ENCODE peak calls at places on chromosomes 3 and 15, in four cellular contexts. S, F, I and E are unnamed samples. For H3K4me1, the result is how much of the 10 kb centered on the place peaks cover.

GRCh38 chr3:124258057-124258500 is 266.2 kb upstream of the ROPN1 start:
- DNase-seq in S (no peak), F (no peak), I (no peak), E (no peak)

GRCh38 chr3:97579365-97579764 is 185.2 kb upstream of the ARL6 start:
- DNase-seq in S (no peak), F (no peak), I (no peak), E (no peak)

GRCh38 chr15:72197045-72197459 is 535 bp downstream of the GRAMD2A start:
- DNase-seq in S (no peak), F (no peak), I (no peak), E (no peak)

GRCh38 chr3:171654809-171655208 is 155.5 kb downstream of the PLD1 start:
- DNase-seq in S (no peak), F (no peak), I (no peak), E (no peak)

GRCh38 chr15:49847937-49848823 is 227.3 kb downstream of the DTWD1 start:
- DNase-seq in S (peak), F (no peak), I (no peak), E (no peak)

GRCh38 chr15:92797168-92798052 is 102.7 kb upstream of the CHD2 start:
- DNase-seq in S (no peak), F (no peak), I (no peak), E (no peak)

GRCh38 chr3:90092994-90093393 is 985.6 kb downstream of the EPHA3 start:
- DNase-seq in S (no peak), F (no peak), I (no peak), E (no peak)

GRCh38 chr3:107143206-107143605 is 234.0 kb upstream of the CCDC54 start:
- DNase-seq in S (no peak), F (no peak), I (no peak), E (no peak)

GRCh38 chr15:88179562-88179961 is 77.0 kb downstream of the NTRK3 start:
- DNase-seq in S (no peak), F (no peak), I (no peak), E (no peak)

GRCh38 chr3:109375975-109376374 is 38.6 kb upstream of the DPPA4 start:
- DNase-seq in S (no peak), F (no peak), I (no peak), E (no peak)

GRCh38 chr3:141066593-141066860 is 15.4 kb downstream of the SPSB4 start:
- DNase-seq in S (no peak), F (no peak), I (no peak), E (no peak)

GRCh38 chr3:50218448-50218847 is 13.4 kb downstream of the SLC38A3 start:
- DNase-seq in S (no peak), F (no peak), I (no peak), E (no peak)

GRCh38 chr3:56990295-56991015 is 70.0 kb upstream of the SPATA12 start:
- DNase-seq in S (no peak), F (no peak), I (no peak), E (no peak)

GRCh38 chr15:77457619-77458265 is 37.1 kb downstream of the HMG20A start:
- DNase-seq in S (no peak), F (no peak), I (no peak), E (no peak)

GRCh38 chr3:138890555-138891187 is 55.9 kb upstream of the PIK3CB start:
- DNase-seq in S (no peak), F (no peak), I (no peak), E (no peak)

GRCh38 chr15:97678677-97679076 is 281.8 kb upstream of the ARRDC4 start:
- DNase-seq in S (no peak), F (no peak), I (no peak), E (no peak)

GRCh38 chr3:101625879-101626278 is 51.1 kb downstream of the ZBTB11 start:
- DNase-seq in S (no peak), F (no peak), I (no peak), E (no peak)

GRCh38 chr3:152379415-152380042 is 110.8 kb downstream of the MBNL1 start:
- DNase-seq in S (no peak), F (no peak), I (no peak), E (no peak)

GRCh38 chr3:186882125-186882524 is 39.6 kb downstream of the ADIPOQ start:
- DNase-seq in S (no peak), F (no peak), I (no peak), E (no peak)

GRCh38 chr15:70308011-70308761 is 210.5 kb upstream of the TLE3 start:
- DNase-seq in S (no peak), F (no peak), I (no peak), E (no peak)

GRCh38 chr3:139797724-139798343 is 120.1 kb upstream of the NMNAT3 start:
- DNase-seq in S (no peak), F (no peak), I (no peak), E (peak)

GRCh38 chr3:94615275-94616065 is 552.6 kb downstream of the NSUN3 start:
- DNase-seq in S (no peak), F (no peak), I (no peak), E (no peak)

GRCh38 chr3:48047841-48048456 is 31.7 kb upstream of the MAP4 start:
- DNase-seq in S (no peak), F (no peak), I (no peak), E (no peak)

GRCh38 chr15:51321316-51321715 is 17.1 kb downstream of the CYP19A1 start:
- DNase-seq in S (no peak), F (no peak), I (no peak), E (no peak)

GRCh38 chr3:124034016-124034808 is 42.3 kb upstream of the ROPN1 start:
- DNase-seq in S (no peak), F (peak), I (no peak), E (no peak)

GRCh38 chr3:116067275-116067674 is 378.0 kb downstream of the LSAMP start:
- DNase-seq in S (no peak), F (no peak), I (no peak), E (no peak)

GRCh38 chr3:183587337-183587736 is 31.8 kb upstream of the KLHL6 start:
- DNase-seq in S (no peak), F (no peak), I (no peak), E (no peak)

GRCh38 chr15:62035256-62035908 is 24.9 kb downstream of the VPS13C start:
- DNase-seq in S (no peak), F (no peak), I (no peak), E (no peak)

GRCh38 chr3:128240232-128240631 is 87.0 kb downstream of the EEFSEC start:
- DNase-seq in S (no peak), F (no peak), I (no peak), E (no peak)

GRCh38 chr3:151561878-151562277 is 101.0 kb upstream of the IGSF10 start:
- DNase-seq in S (no peak), F (no peak), I (no peak), E (no peak)

GRCh38 chr3:143644370-143645089 is 203.7 kb downstream of the SLC9A9 start:
- DNase-seq in S (peak), F (no peak), I (peak), E (peak)

GRCh38 chr3:43852066-43852465 is 161.3 kb downstream of the ABHD5 start:
- DNase-seq in S (no peak), F (no peak), I (no peak), E (no peak)

GRCh38 chr3:37905346-37905745 is 43.7 kb downstream of the CTDSPL start:
- DNase-seq in S (no peak), F (no peak), I (no peak), E (no peak)

GRCh38 chr15:80325206-80325605 is 73.2 kb upstream of the CTXND1 start:
- DNase-seq in S (no peak), F (no peak), I (no peak), E (no peak)

GRCh38 chr3:79651536-79652065 is 116.2 kb downstream of the ROBO1 start:
- DNase-seq in S (no peak), F (no peak), I (no peak), E (no peak)

DNA sequence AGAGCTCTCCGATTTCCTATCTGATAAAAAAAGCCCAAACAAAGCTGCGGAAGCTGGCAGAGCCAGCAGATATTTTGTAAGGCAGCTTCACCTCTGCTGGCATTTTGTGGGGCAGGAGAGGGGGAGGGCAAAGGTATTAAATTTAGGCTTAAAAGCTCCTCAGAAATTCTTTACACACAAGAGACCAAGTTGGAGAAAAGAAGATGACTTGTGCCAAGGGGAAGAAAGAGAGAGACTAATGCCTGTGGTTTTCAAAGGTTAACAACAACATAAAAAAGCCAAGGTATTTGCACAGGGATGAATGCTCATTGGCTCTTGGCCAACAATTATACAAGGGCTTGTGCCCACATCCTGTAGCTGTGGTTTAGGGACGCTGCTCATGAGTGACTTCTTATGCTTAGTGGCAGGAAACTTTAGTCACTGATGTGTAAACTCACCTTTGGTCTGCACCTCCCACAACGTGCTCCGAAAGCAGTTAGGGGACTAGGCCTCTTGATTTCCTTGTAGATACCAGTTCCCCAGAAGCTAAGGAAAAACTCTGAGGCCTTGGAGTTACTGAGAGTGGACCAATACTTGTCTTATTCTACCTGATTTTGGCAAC is 152.9 kb downstream of the TPRG1 start:
- DNase-seq in S (peak), F (no peak), I (peak), E (no peak)
- H3K4me1 ChIP-seq in S (under half), F (under half), I (under half), E (under half)

DNA sequence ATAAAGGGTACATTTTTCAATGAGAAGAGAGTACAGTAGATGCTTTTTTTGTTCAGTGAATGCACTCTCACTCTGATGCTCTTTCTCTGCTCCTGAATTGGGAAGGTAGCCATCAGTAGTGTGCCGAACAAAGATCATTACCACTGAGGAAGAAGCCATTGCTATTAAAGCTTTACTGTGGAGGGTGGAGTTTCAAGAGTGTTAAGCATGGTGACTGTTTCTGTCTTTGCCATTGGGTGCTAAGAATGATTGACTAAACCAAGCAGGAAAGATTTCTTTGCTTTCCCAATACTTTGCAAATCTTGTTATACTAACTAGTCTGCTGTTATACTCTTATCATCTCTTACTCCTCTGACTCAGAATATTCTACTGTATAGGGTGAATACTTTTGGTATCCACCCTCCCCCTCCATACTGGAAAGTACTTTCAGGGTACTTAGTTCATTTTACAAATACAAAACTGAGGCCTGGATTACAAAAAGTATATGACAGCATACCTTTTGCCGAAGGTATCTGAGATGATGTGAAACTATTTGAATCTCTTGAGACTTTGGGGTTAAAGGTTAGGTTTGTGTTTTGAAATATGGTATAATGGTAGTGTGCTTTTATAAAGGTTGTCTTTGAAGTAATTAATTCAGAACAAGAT is 1.7 kb downstream of the RAB11A start:
- DNase-seq in S (no peak), F (no peak), I (no peak), E (no peak)
- H3K27ac ChIP-seq in S (peak), F (no peak), I (peak), E (no peak)

DNA sequence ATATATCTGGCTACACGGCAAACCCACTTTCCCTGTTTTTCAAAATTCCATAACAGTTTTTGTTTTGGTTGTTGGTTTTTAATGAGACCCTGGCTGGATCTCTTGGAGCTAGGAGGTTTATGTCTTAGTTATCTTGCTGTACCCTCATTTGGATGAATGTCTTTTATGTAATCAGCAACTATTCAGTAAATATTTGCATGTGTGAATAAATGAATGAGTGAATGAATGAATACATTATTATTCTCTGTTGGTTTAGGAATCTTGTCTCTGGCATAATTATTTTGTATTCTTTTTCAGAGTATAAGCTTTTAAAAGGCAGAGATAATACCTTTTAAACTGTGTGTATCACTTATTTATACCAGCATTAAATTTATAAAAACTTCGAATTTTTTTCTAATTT is 3.2 kb upstream of the UTS2B start:
- DNase-seq in S (no peak), F (no peak), I (no peak), E (no peak)
- H3K4me1 ChIP-seq in S (half or more), F (under half), I (half or more), E (under half)

GRCh38 chr3:112676659-112677234 is 35.8 kb upstream of the CCDC80 start:
- DNase-seq in S (peak), F (no peak), I (peak), E (no peak)

GRCh38 chr3:112672716-112673506 is 32.0 kb upstream of the CCDC80 start:
- DNase-seq in S (no peak), F (no peak), I (no peak), E (no peak)

GRCh38 chr3:112675349-112675748 is 34.4 kb upstream of the CCDC80 start:
- DNase-seq in S (no peak), F (no peak), I (no peak), E (no peak)

GRCh38 chr3:112671930-112672715 is 31.2 kb upstream of the CCDC80 start:
- DNase-seq in S (no peak), F (no peak), I (no peak), E (no peak)

DNA sequence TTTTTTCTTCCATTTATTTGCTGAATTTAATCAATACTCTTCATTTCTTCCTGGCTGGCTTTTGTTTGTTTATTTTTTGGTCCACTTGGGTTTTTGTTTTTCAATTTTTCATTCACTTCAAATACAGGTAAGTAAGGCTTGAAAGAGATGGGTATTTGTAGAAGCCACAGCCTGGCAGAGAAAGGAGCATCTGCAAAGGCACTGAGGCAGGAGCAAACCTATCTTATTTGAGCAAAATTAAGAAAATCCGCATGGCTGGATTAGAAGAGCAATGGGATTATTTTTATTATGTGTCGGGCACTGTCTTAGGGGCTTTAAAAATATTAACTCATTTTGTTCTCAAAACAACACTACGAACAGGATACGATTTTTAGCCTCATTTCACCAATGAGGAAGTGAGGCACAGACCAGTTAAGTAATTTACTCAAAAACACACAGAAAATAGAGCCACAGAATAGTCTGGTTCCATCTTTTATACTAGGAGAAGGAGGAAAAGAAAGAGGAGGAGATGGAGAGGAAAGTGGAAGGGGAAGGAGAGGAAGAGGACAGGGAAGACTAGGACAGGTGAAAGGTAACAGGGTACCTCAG is 35.1 kb upstream of the CCDC80 start:
- DNase-seq in S (no peak), F (no peak), I (no peak), E (no peak)
- H3K27ac ChIP-seq in S (no peak), F (no peak), I (peak), E (no peak)

GRCh38 chr3:14453368-14453710 is 50.9 kb downstream of the SLC6A6 start:
- DNase-seq in S (no peak), F (no peak), I (no peak), E (no peak)
- H3K4me1 ChIP-seq in S (half or more), F (under half), I (half or more), E (under half)

GRCh38 chr15:55917881-55918296 is 75.5 kb downstream of the NEDD4 start:
- DNase-seq in S (peak), F (no peak), I (peak), E (no peak)
- H3K27ac ChIP-seq in S (peak), F (no peak), I (peak), E (no peak)

DNA sequence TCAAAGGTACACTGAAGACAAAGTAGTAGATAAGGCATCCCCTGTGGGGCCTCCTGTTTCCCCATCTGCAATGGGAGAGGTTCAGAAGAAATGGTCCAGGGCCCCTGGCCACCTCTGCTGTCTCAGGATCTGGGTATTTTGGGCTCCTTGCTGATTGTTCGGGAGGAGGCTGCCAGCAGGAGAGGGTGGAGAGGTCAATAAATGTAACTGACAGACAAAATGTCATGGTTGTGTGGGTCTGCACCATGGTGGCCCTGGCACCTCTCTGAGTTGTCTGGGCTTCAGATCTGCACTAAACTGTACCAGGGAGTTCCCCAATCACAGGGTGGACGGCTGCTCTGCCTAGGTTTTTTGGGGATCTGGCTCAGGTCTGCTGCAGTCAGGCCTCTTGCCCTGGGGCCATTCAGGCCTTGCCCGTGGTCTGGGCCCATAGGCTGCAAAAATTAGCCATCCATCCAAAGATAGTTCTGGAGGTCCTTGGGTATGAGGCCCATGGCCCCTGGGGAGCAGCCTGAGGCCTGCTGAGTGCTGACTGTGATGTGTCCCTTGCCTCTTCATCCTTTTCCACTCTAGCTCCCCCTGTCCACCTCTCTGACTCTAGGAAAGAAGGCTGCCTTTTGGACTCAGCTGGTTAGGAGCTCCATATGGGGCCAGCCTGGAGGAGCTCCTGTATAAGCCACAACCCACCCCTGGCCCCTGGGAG is 7.5 kb downstream of the NBEAL2 start:
- DNase-seq in S (no peak), F (no peak), I (no peak), E (no peak)
- H3K4me1 ChIP-seq in S (under half), F (under half), I (half or more), E (under half)

DNA sequence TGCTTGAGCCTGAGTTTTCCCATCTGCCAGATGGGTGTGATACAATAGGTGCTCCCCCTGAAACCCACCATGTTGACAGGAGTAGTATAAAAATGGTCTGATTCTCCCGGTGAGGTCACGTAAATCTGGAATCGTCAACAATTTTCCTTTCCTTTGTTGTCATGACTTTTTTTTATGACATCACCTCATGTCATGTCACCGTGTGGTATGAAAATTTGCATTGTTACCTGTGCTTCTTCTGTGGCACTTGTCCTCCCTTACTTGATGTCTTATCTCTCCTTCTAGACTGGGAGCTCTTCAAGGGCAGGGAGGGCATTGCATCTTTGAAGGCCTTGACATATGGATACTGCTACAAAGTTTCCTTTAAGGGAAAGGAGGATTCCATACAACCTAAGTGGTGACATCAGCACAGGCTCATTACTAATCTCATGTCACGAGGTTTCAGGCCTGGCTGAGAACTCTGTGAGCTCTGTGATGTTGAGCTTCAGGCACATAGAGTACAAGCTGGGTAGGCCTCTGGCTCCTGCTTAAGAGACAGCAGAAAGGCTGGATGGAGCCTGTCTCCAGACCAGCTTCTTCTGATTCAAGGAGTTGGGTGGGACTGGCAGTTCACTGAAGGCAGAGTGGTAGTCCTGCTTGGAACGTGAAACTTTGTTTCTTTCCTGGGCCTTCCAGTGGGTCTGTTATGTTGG is 66.3 kb downstream of the LPP start:
- DNase-seq in S (no peak), F (no peak), I (no peak), E (no peak)
- H3K27ac ChIP-seq in S (no peak), F (peak), I (peak), E (no peak)

DNA sequence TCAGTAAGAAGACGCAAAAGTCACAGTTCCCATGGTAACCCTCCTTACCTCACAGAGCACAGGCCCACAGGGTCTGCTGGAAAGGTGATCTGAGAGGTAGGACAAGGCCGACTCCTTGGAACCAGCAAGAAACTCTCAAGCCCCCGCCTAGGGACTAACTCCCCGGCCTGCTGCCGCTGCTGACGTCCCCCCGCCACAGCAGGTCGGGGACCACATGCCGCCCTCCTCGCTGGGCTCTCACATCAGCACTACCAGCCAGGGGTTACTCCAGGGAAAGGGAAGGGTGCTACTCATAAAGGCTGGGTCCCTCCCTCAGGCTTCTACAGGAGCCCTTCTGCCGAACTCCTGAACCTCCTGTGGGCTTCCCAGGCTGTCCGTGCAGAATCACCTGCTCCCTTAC is 94.2 kb downstream of the XXYLT1 start:
- DNase-seq in S (no peak), F (no peak), I (no peak), E (no peak)
- H3K4me1 ChIP-seq in S (under half), F (under half), I (under half), E (under half)